ENCODE peak calls at places on chromosomes 13 and 19, in ten cellular contexts. T is stimulated activated CD4-positive, alpha-beta T cell treated with anti-CD3 and anti-CD28 coated beads, Interleukin-1b, Interleukin-23, amount 100 ng/mL, for 48 hours; V is BJ; C is DMS 273 treated with DMSO at 0.1 percent for 48 hours; S is nephron progenitor cell; N is effector memory CD8-positive, alpha-beta T cell; E is mesenteric fat pad; M is RPMI7951; R is NCI-H1092; Q is cardiac fibroblast. D is an unnamed sample.

GRCh38 chr19:32199501-32200040 is 145.8 kb upstream of the ZNF507 start:
- DNase-seq in M (no peak), E (peak; percentile 64), T (no peak), Q (no peak), C (no peak), R (no peak), N (no peak), V (no peak), S (no peak), D (no peak)

GRCh38 chr19:13937479-13938360 is 497 bp downstream of the PODNL1 start:
- DNase-seq in S (peak; percentile 56), T (no peak), N (no peak), V (no peak), R (no peak), Q (no peak), E (no peak), M (no peak), C (no peak), D (no peak)

GRCh38 chr19:57850553-57851017 is 926 bp downstream of the ZNF587 start:
- DNase-seq in S (peak; percentile 2), E (no peak), M (peak; percentile 57), N (no peak), Q (peak; percentile 56), R (no peak), T (peak; percentile 13), C (no peak), V (no peak), D (no peak)

GRCh38 chr13:109778102-109778542 is 8.3 kb downstream of the IRS2 start:
- DNase-seq in Q (peak; percentile 57), N (no peak), R (no peak), M (peak; percentile 23), E (no peak), T (no peak), S (no peak), C (no peak), V (no peak), D (no peak)

GRCh38 chr19:47587295-47587694 is 14.3 kb upstream of the ZNF541 start:
- DNase-seq in R (no peak), M (peak; percentile 73), T (no peak), V (no peak), E (no peak), Q (peak; percentile 60), N (no peak), S (no peak), C (no peak), D (no peak)

GRCh38 chr19:35545855-35546381 is 492 bp downstream of the TMEM147 start:
- DNase-seq in N (peak; percentile 47), R (no peak), T (peak; percentile 81), E (no peak), S (peak; percentile 59), C (no peak), M (peak; percentile 35), V (no peak), Q (peak; percentile 26), D (no peak)

GRCh38 chr19:47529018-47529742 is 14.3 kb upstream of the NAPA start:
- DNase-seq in M (no peak), C (no peak), T (no peak), E (no peak), R (no peak), N (no peak), S (no peak), V (no peak), Q (no peak), D (no peak)

GRCh38 chr13:29140277-29140676 is 320.1 kb downstream of the MTUS2 start:
- DNase-seq in Q (peak; percentile 39), T (no peak), S (no peak), V (peak; percentile 14), E (no peak), C (no peak), R (no peak), N (no peak), M (no peak), D (no peak)

GRCh38 chr13:100854091-100854490 is 179.5 kb upstream of the TMTC4 start:
- DNase-seq in Q (no peak), N (no peak), S (peak; percentile 8), V (no peak), C (no peak), M (no peak), T (no peak), R (no peak), E (no peak), D (no peak)

GRCh38 chr13:109985871-109986270 is 199.5 kb upstream of the IRS2 start:
- DNase-seq in N (no peak), E (no peak), T (no peak), Q (no peak), M (no peak), C (no peak), V (no peak), S (no peak), R (no peak), D (no peak)

GRCh38 chr13:75647126-75647784 is 11.1 kb downstream of the LMO7 start:
- DNase-seq in T (no peak), M (no peak), E (no peak), Q (peak; percentile 48), N (no peak), V (no peak), C (no peak), S (no peak), R (no peak), D (no peak)

GRCh38 chr13:28584873-28585317 is 74.0 kb upstream of the POMP start:
- DNase-seq in C (no peak), R (no peak), T (no peak), E (no peak), M (no peak), V (peak; percentile 82), S (no peak), N (no peak), Q (peak; percentile 44), D (no peak)

GRCh38 chr19:15200575-15201364 is at the start of gene NOTCH3:
- DNase-seq in R (no peak), C (no peak), T (no peak), V (no peak), E (no peak), S (peak; percentile 81), Q (no peak), N (no peak), M (no peak), D (no peak)

D was measured in NCI-H187 treated with DMSO at 0.1 percent for 48 hours.